ENCODE peak calls at places on chromosomes 1 and 21, in seven cellular contexts. G is endothelial cell of umbilical vein, L is WTC11, X is AG04450, T is omental fat pad, E is AG09319, A is hepatocyte. D is an unnamed sample.
A peak's percentile ranks its signal among the peaks of the same experiment; 100 is the strongest.

GRCh38 chr1:59046730-59047157 is 250.2 kb upstream of the FGGY start:
- DNase-seq in G (peak; percentile 28), E (no peak), X (no peak), L (no peak), A (no peak), T (no peak), D (no peak)

GRCh38 chr1:26168410-26169167 is at the start of gene C1orf232:
- DNase-seq in L (no peak), A (peak; percentile 13), X (no peak), T (no peak), E (no peak), G (no peak), D (no peak)

GRCh38 chr21:46155514-46156377 is at the start of gene FTCD:
- DNase-seq in G (no peak), X (no peak), L (no peak), T (peak; percentile 20), E (no peak), A (peak; percentile 63), D (no peak)

GRCh38 chr1:146021622-146022402 is at the start of gene HJV:
- DNase-seq in A (no peak), X (no peak), T (no peak), G (no peak), E (no peak), L (no peak), D (no peak)

GRCh38 chr1:178630418-178630817 is 94.6 kb upstream of the RALGPS2 start:
- DNase-seq in A (no peak), L (no peak), E (no peak), X (no peak), T (no peak), G (no peak), D (no peak)

GRCh38 chr1:185317886-185318310 is 855 bp upstream of the IVNS1ABP start:
- DNase-seq in X (no peak), L (no peak), G (no peak), T (no peak), E (no peak), A (peak; percentile 56), D (peak; percentile 64)

GRCh38 chr21:26115346-26115745 is 55.2 kb downstream of the APP start:
- DNase-seq in X (no peak), G (peak; percentile 73), T (no peak), L (no peak), A (no peak), E (peak; percentile 16), D (peak; percentile 56)

GRCh38 chr21:46308431-46308830 is 15.2 kb downstream of the C21orf58 start:
- DNase-seq in E (no peak), L (no peak), G (no peak), A (no peak), X (no peak), T (no peak), D (no peak)

GRCh38 chr1:200299571-200299970 is 110.3 kb downstream of the ZNF281 start:
- DNase-seq in G (no peak), A (no peak), L (no peak), E (no peak), T (no peak), X (no peak), D (no peak)

GRCh38 chr1:245921417-245921816 is 585.7 kb downstream of the SMYD3 start:
- DNase-seq in L (no peak), E (no peak), G (no peak), A (no peak), X (no peak), T (no peak), D (no peak)

GRCh38 chr1:155081472-155082300 is 3.0 kb downstream of the EFNA3 start:
- DNase-seq in E (no peak), A (peak; percentile 36), G (no peak), L (peak; percentile 41), X (no peak), T (no peak), D (no peak)

GRCh38 chr1:209335090-209335692 is 248.3 kb upstream of the CAMK1G start:
- DNase-seq in L (peak; percentile 71), T (no peak), G (peak; percentile 24), A (peak; percentile 66), E (no peak), X (peak; percentile 4), D (peak; percentile 49)

GRCh38 chr1:153967109-153967999 is at the start of gene CREB3L4:
- DNase-seq in L (peak; percentile 92), A (peak; percentile 96), E (peak; percentile 93), X (peak; percentile 93), G (peak; percentile 97), T (peak; percentile 72), D (peak; percentile 92)
- TF ChIP-seq CTCF in L (no peak), A (peak; percentile 45), E (peak; percentile 57), X (peak; percentile 49), G (peak; percentile 51), T (no peak), D (no peak)

GRCh38 chr1:3942416-3943122 is 42.5 kb upstream of the C1orf174 start:
- DNase-seq in L (no peak), E (no peak), G (no peak), A (peak; percentile 28), T (no peak), X (no peak), D (no peak)

GRCh38 chr1:3943806-3944620 is 43.9 kb upstream of the C1orf174 start:
- DNase-seq in G (no peak), L (no peak), E (no peak), A (no peak), T (no peak), X (no peak), D (no peak)

GRCh38 chr1:3944621-3944914 is 44.5 kb upstream of the C1orf174 start:
- DNase-seq in A (no peak), T (no peak), L (no peak), G (no peak), E (no peak), X (no peak), D (no peak)

GRCh38 chr1:3945222-3945621 is 45.1 kb upstream of the C1orf174 start:
- DNase-seq in X (no peak), T (no peak), G (no peak), L (no peak), E (no peak), A (no peak), D (no peak)

DNA sequence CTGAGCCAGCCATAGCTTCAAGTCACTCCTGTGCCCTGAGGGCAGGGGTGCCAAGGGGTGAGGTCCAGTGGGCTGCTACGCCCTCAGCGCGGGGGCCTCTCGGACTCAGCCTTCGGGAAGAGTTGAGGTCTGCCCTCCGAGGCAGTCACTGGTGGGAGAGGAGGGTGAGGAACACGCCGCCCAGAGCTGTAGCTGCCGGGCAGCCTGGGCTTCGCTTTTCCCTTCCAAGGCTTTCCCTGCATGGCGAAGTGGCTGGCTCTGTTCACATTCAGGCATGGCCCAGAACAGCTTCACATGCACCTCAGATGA is 43.0 kb upstream of the C1orf174 start:
- DNase-seq in L (no peak), E (no peak), G (no peak), X (no peak), A (no peak), T (no peak), D (no peak)
- TF ChIP-seq CTCF in L (no peak), E (no peak), G (no peak), X (no peak), A (no peak), T (no peak), D (no peak)

DNA sequence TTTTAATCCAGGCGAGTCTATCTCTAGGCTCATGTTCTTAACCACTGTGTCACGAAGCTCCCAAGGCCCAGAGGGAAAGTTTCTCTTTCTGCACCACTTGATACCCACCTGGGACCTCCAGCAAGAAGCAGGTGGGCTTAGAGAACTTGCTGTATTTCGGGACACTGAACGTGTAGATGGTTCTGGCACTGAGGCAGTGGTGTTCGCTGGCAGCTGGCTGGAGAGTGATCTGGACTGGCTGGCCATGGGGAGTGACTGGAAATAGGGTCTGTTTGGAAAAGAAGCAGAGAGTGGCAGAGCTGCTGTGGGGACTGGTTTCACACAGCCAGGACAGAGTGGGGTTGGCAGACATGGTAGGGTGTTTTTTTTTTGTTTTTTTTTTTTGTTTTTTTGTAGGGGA is 16.4 kb upstream of the IL22RA1 start:
- DNase-seq in L (no peak), T (no peak), E (no peak), G (no peak), X (no peak), A (no peak), D (no peak)
- TF ChIP-seq CTCF in L (no peak), T (no peak), E (no peak), G (no peak), X (no peak), A (no peak), D (no peak)

GRCh38 chr21:31873275-31873695 is 465 bp downstream of the HUNK start:
- DNase-seq in E (no peak), L (peak; percentile 42), X (no peak), T (no peak), A (peak; percentile 67), G (no peak), D (peak; percentile 32)
- TF ChIP-seq CTCF in E (no peak), L (no peak), X (no peak), T (no peak), A (no peak), G (no peak), D (no peak)

D was measured in Calu3.